ENCODE peak calls at places on chromosomes 5 and 9, in ten cellular contexts. I is NCI-H1417; G is activated T-cell treated with anti-CD3 and anti-CD28 coated beads for 48 hours; X is SJSA1; K is ecto neural progenitor cell; M is SHP77 treated with DMSO at 0.1 percent for 48 hours; O is CD8-positive, alpha-beta memory T cell; W is stimulated activated CD8-positive, alpha-beta memory T cell treated with anti-CD3 and anti-CD28 coated beads, Interleukin-15, amount 100 ng/mL, for 1 hour; P is coronary artery; L is KG1. A is an unnamed sample.

GRCh38 chr5:171692936-171693335 is 92.7 kb upstream of the SMIM23 start:
- DNase-seq in O (no peak), P (no peak), K (no peak), I (no peak), G (no peak), M (no peak), X (no peak), W (no peak), L (no peak), A (no peak)

GRCh38 chr5:166111021-166111420 is 2180.4 kb upstream of the WWC1 start:
- DNase-seq in P (no peak), K (no peak), L (no peak), W (no peak), X (no peak), I (no peak), O (no peak), G (no peak), M (no peak), A (no peak)

GRCh38 chr5:36985387-36985786 is 108.8 kb downstream of the NIPBL start:
- DNase-seq in P (no peak), K (no peak), L (no peak), I (no peak), G (no peak), O (no peak), M (no peak), X (peak), W (no peak), A (no peak)

GRCh38 chr5:119315516-119315949 is 40.3 kb upstream of the TNFAIP8 start:
- DNase-seq in O (peak), L (no peak), X (peak), I (no peak), P (no peak), W (no peak), K (no peak), G (peak), M (no peak), A (peak)

GRCh38 chr9:133759146-133759900 is 21.2 kb upstream of the SARDH start:
- DNase-seq in W (no peak), L (no peak), M (no peak), K (peak), X (no peak), G (no peak), O (no peak), P (peak), I (no peak), A (no peak)

GRCh38 chr5:68465133-68465532 is 249.6 kb downstream of the PIK3R1 start:
- DNase-seq in K (no peak), G (peak), I (no peak), P (no peak), M (no peak), X (no peak), W (no peak), L (no peak), O (no peak), A (no peak)

GRCh38 chr5:35305336-35306020 is 75.2 kb upstream of the PRLR start:
- DNase-seq in O (no peak), M (no peak), X (no peak), I (no peak), W (no peak), L (no peak), P (no peak), G (no peak), K (no peak), A (no peak)

GRCh38 chr9:128473104-128473503 is 17.3 kb downstream of the ODF2 start:
- DNase-seq in K (no peak), I (no peak), W (no peak), P (no peak), O (no peak), G (no peak), X (no peak), M (no peak), L (no peak), A (no peak)

GRCh38 chr5:123810253-123810652 is 298.3 kb downstream of the CSNK1G3 start:
- DNase-seq in L (no peak), K (no peak), X (no peak), P (no peak), M (peak), O (no peak), I (peak), W (no peak), G (no peak), A (no peak)

GRCh38 chr5:148697821-148698196 is 43.5 kb upstream of the HTR4 start:
- DNase-seq in M (no peak), O (no peak), I (no peak), X (no peak), W (no peak), L (no peak), G (no peak), P (no peak), K (no peak), A (no peak)

GRCh38 chr9:76560481-76560891 is 101.5 kb downstream of the GCNT1 start:
- DNase-seq in M (no peak), X (no peak), K (no peak), W (no peak), L (no peak), P (no peak), I (no peak), O (no peak), G (no peak), A (no peak)

GRCh38 chr9:113275147-113276131 is at the start of the genes CDC26 and PRPF4:
- DNase-seq in O (peak), P (peak), G (peak), L (peak), M (peak), X (peak), K (peak), W (peak), I (peak), A (peak)

GRCh38 chr5:177604116-177604521 is 4.2 kb downstream of the B4GALT7 start:
- DNase-seq in O (no peak), X (no peak), G (no peak), K (no peak), W (no peak), L (no peak), M (no peak), I (no peak), P (no peak), A (no peak)

GRCh38 chr9:21964925-21965385 is 29.2 kb downstream of the CDKN2A start:
- DNase-seq in G (peak), X (no peak), W (peak), L (no peak), I (no peak), M (no peak), K (no peak), O (peak), P (no peak), A (peak)

GRCh38 chr5:169786219-169786618 is 149.1 kb downstream of the DOCK2 start:
- DNase-seq in I (no peak), X (peak), P (no peak), K (no peak), O (no peak), G (no peak), L (no peak), M (no peak), W (no peak), A (peak)

GRCh38 chr5:181207214-181207959 is 2.4 kb upstream of the TRIM7 start:
- DNase-seq in O (peak), W (no peak), G (peak), X (peak), P (no peak), K (peak), L (no peak), M (no peak), I (no peak), A (no peak)

GRCh38 chr9:74304598-74304997 is 192.5 kb upstream of the RORB start:
- DNase-seq in M (no peak), I (no peak), L (no peak), G (no peak), X (no peak), P (no peak), K (no peak), W (no peak), O (no peak), A (no peak)

GRCh38 chr9:32486839-32487562 is 39.0 kb downstream of the RIGI start:
- DNase-seq in I (no peak), P (no peak), L (no peak), W (no peak), M (no peak), O (no peak), K (no peak), X (no peak), G (no peak), A (no peak)

GRCh38 chr5:96781734-96782064 is 26.0 kb downstream of the ERAP1 start:
- DNase-seq in W (no peak), G (no peak), P (no peak), M (no peak), K (no peak), X (no peak), I (no peak), O (no peak), L (no peak), A (no peak)

GRCh38 chr9:36623280-36623679 is 50.6 kb downstream of the MELK start:
- DNase-seq in W (no peak), X (no peak), O (no peak), K (no peak), L (no peak), M (no peak), P (no peak), I (no peak), G (no peak), A (no peak)

GRCh38 chr5:65482280-65482726 is 583 bp upstream of the ADAMTS6 start:
- DNase-seq in I (peak), L (peak), M (no peak), W (no peak), X (peak), O (peak), G (no peak), K (no peak), P (no peak), A (peak)

GRCh38 chr9:133672503-133673259 is 36.5 kb downstream of the DBH start:
- DNase-seq in G (no peak), I (no peak), W (no peak), K (no peak), L (no peak), P (no peak), X (no peak), O (no peak), M (no peak), A (no peak)

A was measured in OCI-M1.